ENCODE peak calls at places on chromosomes 5 and 9, in eight cellular contexts. N is stimulated activated CD4-positive, alpha-beta T cell treated with anti-CD3 and anti-CD28 coated beads, Interleukin-1b, Interleukin-23, amount 100 ng/mL, for 24 hours; Q is GM10248; X is neural crest cell; K is type B pancreatic cell; J is HFF-Myc; F is RWPE1; B is sciatic nerve. H is an unnamed sample.

GRCh38 chr5:53481354-53481886 is 991 bp downstream of the FST start:
- DNase-seq in N (no peak), Q (no peak), X (no peak), K (no peak), J (no peak), F (no peak), B (no peak), H (no peak)

GRCh38 chr9:36827593-36827992 is 206.5 kb downstream of the PAX5 start:
- DNase-seq in N (no peak), Q (no peak), X (no peak), K (no peak), J (no peak), F (no peak), B (peak; percentile 26), H (no peak)

GRCh38 chr9:21835111-21835510 is 32.7 kb downstream of the MTAP start:
- DNase-seq in N (no peak), Q (no peak), X (no peak), K (no peak), J (no peak), F (no peak), B (no peak), H (no peak)

GRCh38 chr9:93709600-93710369 is 133.4 kb downstream of the PHF2 start:
- DNase-seq in N (no peak), Q (no peak), X (no peak), K (no peak), J (no peak), F (no peak), B (no peak), H (no peak)

GRCh38 chr9:12875216-12875615 is 100.4 kb downstream of the LURAP1L start:
- DNase-seq in N (no peak), Q (no peak), X (no peak), K (no peak), J (no peak), F (no peak), B (no peak), H (no peak)

GRCh38 chr5:105702323-105702722 is 1968.4 kb downstream of the EFNA5 start:
- DNase-seq in N (no peak), Q (no peak), X (no peak), K (no peak), J (no peak), F (no peak), B (no peak), H (no peak)

GRCh38 chr9:127557466-127557869 is 54.6 kb upstream of the STXBP1 start:
- DNase-seq in N (no peak), Q (no peak), X (peak; percentile 52), K (no peak), J (no peak), F (no peak), B (peak; percentile 65), H (no peak)

GRCh38 chr9:35909687-35910612 is 660 bp downstream of the SPAAR start:
- DNase-seq in N (no peak), Q (no peak), X (no peak), K (no peak), J (no peak), F (no peak), B (no peak), H (no peak)

GRCh38 chr5:142102980-142103379 is 5.6 kb upstream of the NDFIP1 start:
- DNase-seq in N (no peak), Q (no peak), X (no peak), K (no peak), J (no peak), F (no peak), B (no peak), H (no peak)

GRCh38 chr9:2502760-2503159 is 118.8 kb upstream of the VLDLR start:
- DNase-seq in N (no peak), Q (no peak), X (no peak), K (no peak), J (no peak), F (no peak), B (no peak), H (no peak)

GRCh38 chr5:171863928-171864327 is 78.3 kb downstream of the SMIM23 start:
- DNase-seq in N (no peak), Q (no peak), X (no peak), K (no peak), J (no peak), F (peak; percentile 69), B (no peak), H (no peak)

GRCh38 chr5:17343675-17344074 is 126.2 kb downstream of the BASP1 start:
- DNase-seq in N (no peak), Q (peak; percentile 42), X (no peak), K (no peak), J (peak; percentile 70), F (peak; percentile 32), B (no peak), H (peak; percentile 77)

GRCh38 chr9:135525241-135526088 is 4.2 kb downstream of the LCN1 start:
- DNase-seq in N (no peak), Q (no peak), X (no peak), K (peak; percentile 62), J (no peak), F (no peak), B (peak; percentile 45), H (no peak)

GRCh38 chr5:13276143-13276542 is 668.3 kb downstream of the DNAH5 start:
- DNase-seq in N (no peak), Q (no peak), X (no peak), K (no peak), J (no peak), F (no peak), B (no peak), H (no peak)

GRCh38 chr5:95808686-95809413 is 13.7 kb downstream of the GLRX start:
- DNase-seq in N (peak; percentile 62), Q (peak; percentile 88), X (no peak), K (no peak), J (peak; percentile 67), F (no peak), B (peak; percentile 80), H (no peak)

GRCh38 chr5:6715758-6716633 is 2.8 kb downstream of the TENT4A start:
- DNase-seq in N (no peak), Q (no peak), X (no peak), K (peak; percentile 43), J (no peak), F (no peak), B (no peak), H (no peak)

GRCh38 chr9:21030389-21031035 is 928 bp downstream of the HACD4 start:
- DNase-seq in N (peak; percentile 5), Q (peak; percentile 77), X (no peak), K (no peak), J (peak; percentile 31), F (peak; percentile 67), B (no peak), H (no peak)

GRCh38 chr9:512555-513272 is 298.0 kb downstream of the DOCK8 start:
- DNase-seq in N (no peak), Q (no peak), X (no peak), K (no peak), J (no peak), F (no peak), B (no peak), H (no peak)

GRCh38 chr5:127028822-127029457 is 1.4 kb downstream of the MARCHF3 start:
- DNase-seq in N (no peak), Q (no peak), X (no peak), K (no peak), J (no peak), F (no peak), B (peak; percentile 58), H (no peak)

GRCh38 chr5:133128066-133128465 is 76.3 kb downstream of the HSPA4 start:
- DNase-seq in N (no peak), Q (no peak), X (no peak), K (no peak), J (no peak), F (no peak), B (no peak), H (no peak)

GRCh38 chr5:81006955-81007636 is 46.9 kb downstream of the RASGRF2 start:
- DNase-seq in N (no peak), Q (no peak), X (no peak), K (no peak), J (no peak), F (no peak), B (no peak), H (no peak)

GRCh38 chr9:37408933-37409710 is 13.4 kb upstream of the GRHPR start:
- DNase-seq in N (peak; percentile 59), Q (peak; percentile 88), X (no peak), K (no peak), J (no peak), F (no peak), B (no peak), H (no peak)

GRCh38 chr5:143024227-143024920 is 254.2 kb downstream of the ARHGAP26 start:
- DNase-seq in N (no peak), Q (no peak), X (no peak), K (no peak), J (no peak), F (no peak), B (no peak), H (no peak)

GRCh38 chr9:136488247-136489214 is 5.7 kb upstream of the SEC16A start:
- DNase-seq in N (peak; percentile 60), Q (peak; percentile 76), X (peak; percentile 76), K (no peak), J (no peak), F (peak; percentile 73), B (peak; percentile 85), H (no peak)

GRCh38 chr9:131640438-131641181 is 95.3 kb downstream of the PRRT1B start:
- DNase-seq in N (no peak), Q (no peak), X (no peak), K (no peak), J (no peak), F (no peak), B (peak; percentile 58), H (no peak)

GRCh38 chr9:112881366-112881765 is 9.3 kb downstream of the SLC46A2 start:
- DNase-seq in N (no peak), Q (no peak), X (no peak), K (no peak), J (no peak), F (peak; percentile 83), B (no peak), H (no peak)

GRCh38 chr5:84642795-84643194 is 258.1 kb upstream of the EDIL3 start:
- DNase-seq in N (no peak), Q (no peak), X (no peak), K (no peak), J (no peak), F (no peak), B (no peak), H (no peak)

GRCh38 chr5:14120176-14120575 is 23.0 kb upstream of the TRIO start:
- DNase-seq in N (no peak), Q (no peak), X (no peak), K (no peak), J (no peak), F (no peak), B (no peak), H (no peak)

GRCh38 chr5:127878174-127878750 is 175.1 kb downstream of the CCDC192 start:
- DNase-seq in N (no peak), Q (peak; percentile 20), X (peak; percentile 26), K (no peak), J (peak; percentile 17), F (peak; percentile 58), B (no peak), H (no peak)

GRCh38 chr5:1418921-1419280 is 26.3 kb downstream of the SLC6A3 start:
- DNase-seq in N (no peak), Q (no peak), X (no peak), K (no peak), J (no peak), F (no peak), B (no peak), H (no peak)

GRCh38 chr5:149445739-149446369 is 66.8 kb upstream of the IL17B start:
- DNase-seq in N (no peak), Q (no peak), X (no peak), K (no peak), J (peak; percentile 96), F (no peak), B (no peak), H (no peak)

H was measured in glomerular endothelial cell.